ENCODE peak calls at places on chromosomes 12 and 14, in eight cellular contexts. One of them, this sample, is unnamed. For H3K36me3, the result is how much of the 10 kb centered on the place peaks cover.

GRCh38 chr12:13000616-13000934 is 510 bp upstream of the HEBP1 start:
- DNase-seq in lower lobe of right lung: no peak
- DNase-seq in aorta: no peak
- DNase-seq in prostate gland: no peak
- DNase-seq in endothelial cell of umbilical vein: no peak
- DNase-seq in lung: no peak
- DNase-seq in astrocyte: no peak
- DNase-seq in CD8-positive, alpha-beta T cell: peak
- DNase-seq in this sample: peak

GRCh38 chr12:25997401-25997973 is 39.0 kb downstream of the RASSF8 start:
- DNase-seq in lower lobe of right lung: no peak
- DNase-seq in aorta: no peak
- DNase-seq in prostate gland: no peak
- DNase-seq in endothelial cell of umbilical vein: peak
- DNase-seq in lung: no peak
- DNase-seq in astrocyte: peak
- DNase-seq in CD8-positive, alpha-beta T cell: no peak
- DNase-seq in this sample: peak

GRCh38 chr14:56811596-56812363 is 1.5 kb upstream of the OTX2 start:
- DNase-seq in lower lobe of right lung: no peak
- DNase-seq in aorta: no peak
- DNase-seq in prostate gland: no peak
- DNase-seq in endothelial cell of umbilical vein: no peak
- DNase-seq in lung: no peak
- DNase-seq in astrocyte: no peak
- DNase-seq in CD8-positive, alpha-beta T cell: no peak
- DNase-seq in this sample: no peak

GRCh38 chr12:25052191-25053020 is 103.5 kb upstream of the BCAT1 start:
- DNase-seq in lower lobe of right lung: no peak
- DNase-seq in aorta: peak
- DNase-seq in prostate gland: no peak
- DNase-seq in endothelial cell of umbilical vein: no peak
- DNase-seq in lung: peak
- DNase-seq in astrocyte: no peak
- DNase-seq in CD8-positive, alpha-beta T cell: peak
- DNase-seq in this sample: peak

GRCh38 chr14:90087433-90087832 is 25.6 kb downstream of the KCNK13 start:
- DNase-seq in lower lobe of right lung: peak
- DNase-seq in aorta: peak
- DNase-seq in prostate gland: no peak
- DNase-seq in endothelial cell of umbilical vein: no peak
- DNase-seq in lung: peak
- DNase-seq in astrocyte: peak
- DNase-seq in CD8-positive, alpha-beta T cell: no peak
- DNase-seq in this sample: peak

GRCh38 chr12:26149963-26150362 is 25.1 kb upstream of the BHLHE41 start:
- DNase-seq in lower lobe of right lung: no peak
- DNase-seq in aorta: no peak
- DNase-seq in prostate gland: no peak
- DNase-seq in endothelial cell of umbilical vein: no peak
- DNase-seq in lung: no peak
- DNase-seq in astrocyte: no peak
- DNase-seq in CD8-positive, alpha-beta T cell: no peak
- DNase-seq in this sample: no peak

GRCh38 chr12:25972783-25973182 is 14.3 kb downstream of the RASSF8 start:
- DNase-seq in lower lobe of right lung: no peak
- DNase-seq in aorta: no peak
- DNase-seq in prostate gland: no peak
- DNase-seq in endothelial cell of umbilical vein: no peak
- DNase-seq in lung: no peak
- DNase-seq in astrocyte: peak
- DNase-seq in CD8-positive, alpha-beta T cell: no peak
- DNase-seq in this sample: peak

GRCh38 chr12:91627225-91627624 is 444.6 kb upstream of the DCN start:
- DNase-seq in lower lobe of right lung: no peak
- DNase-seq in aorta: no peak
- DNase-seq in prostate gland: no peak
- DNase-seq in endothelial cell of umbilical vein: no peak
- DNase-seq in lung: no peak
- DNase-seq in astrocyte: no peak
- DNase-seq in CD8-positive, alpha-beta T cell: no peak
- DNase-seq in this sample: peak

GRCh38 chr12:57047981-57048380 is 1.9 kb downstream of the MYO1A start:
- DNase-seq in lower lobe of right lung: no peak
- DNase-seq in aorta: no peak
- DNase-seq in prostate gland: no peak
- DNase-seq in endothelial cell of umbilical vein: no peak
- DNase-seq in lung: no peak
- DNase-seq in astrocyte: peak
- DNase-seq in CD8-positive, alpha-beta T cell: no peak
- DNase-seq in this sample: no peak

GRCh38 chr12:64679487-64679983 is 69.2 kb downstream of the RASSF3 start:
- DNase-seq in lower lobe of right lung: peak
- DNase-seq in aorta: peak
- DNase-seq in prostate gland: peak
- DNase-seq in endothelial cell of umbilical vein: peak
- DNase-seq in lung: peak
- DNase-seq in astrocyte: peak
- DNase-seq in CD8-positive, alpha-beta T cell: peak
- DNase-seq in this sample: peak

GRCh38 chr14:31261859-31262739 is 54.5 kb upstream of the HECTD1 start:
- DNase-seq in lower lobe of right lung: peak
- DNase-seq in aorta: no peak
- DNase-seq in prostate gland: no peak
- DNase-seq in endothelial cell of umbilical vein: no peak
- DNase-seq in lung: peak
- DNase-seq in astrocyte: peak
- DNase-seq in CD8-positive, alpha-beta T cell: no peak
- DNase-seq in this sample: peak

GRCh38 chr12:123445388-123446344 is 9.2 kb upstream of the RILPL2 start:
- DNase-seq in lower lobe of right lung: peak
- DNase-seq in aorta: peak
- DNase-seq in prostate gland: peak
- DNase-seq in endothelial cell of umbilical vein: peak
- DNase-seq in lung: peak
- DNase-seq in astrocyte: peak
- DNase-seq in CD8-positive, alpha-beta T cell: no peak
- DNase-seq in this sample: no peak

GRCh38 chr12:109378579-109378978 is 30.9 kb downstream of the MYO1H start:
- DNase-seq in lower lobe of right lung: no peak
- DNase-seq in aorta: no peak
- DNase-seq in prostate gland: no peak
- DNase-seq in endothelial cell of umbilical vein: no peak
- DNase-seq in lung: no peak
- DNase-seq in astrocyte: no peak
- DNase-seq in CD8-positive, alpha-beta T cell: no peak
- DNase-seq in this sample: no peak

GRCh38 chr14:34583525-34583924 is 44.0 kb upstream of the EAPP start:
- DNase-seq in lower lobe of right lung: no peak
- DNase-seq in aorta: no peak
- DNase-seq in prostate gland: no peak
- DNase-seq in endothelial cell of umbilical vein: no peak
- DNase-seq in lung: no peak
- DNase-seq in astrocyte: no peak
- DNase-seq in CD8-positive, alpha-beta T cell: no peak
- DNase-seq in this sample: no peak

GRCh38 chr14:34582117-34582680 is 42.7 kb upstream of the EAPP start:
- DNase-seq in lower lobe of right lung: no peak
- DNase-seq in aorta: peak
- DNase-seq in prostate gland: no peak
- DNase-seq in endothelial cell of umbilical vein: no peak
- DNase-seq in lung: no peak
- DNase-seq in astrocyte: no peak
- DNase-seq in CD8-positive, alpha-beta T cell: no peak
- DNase-seq in this sample: no peak

DNA sequence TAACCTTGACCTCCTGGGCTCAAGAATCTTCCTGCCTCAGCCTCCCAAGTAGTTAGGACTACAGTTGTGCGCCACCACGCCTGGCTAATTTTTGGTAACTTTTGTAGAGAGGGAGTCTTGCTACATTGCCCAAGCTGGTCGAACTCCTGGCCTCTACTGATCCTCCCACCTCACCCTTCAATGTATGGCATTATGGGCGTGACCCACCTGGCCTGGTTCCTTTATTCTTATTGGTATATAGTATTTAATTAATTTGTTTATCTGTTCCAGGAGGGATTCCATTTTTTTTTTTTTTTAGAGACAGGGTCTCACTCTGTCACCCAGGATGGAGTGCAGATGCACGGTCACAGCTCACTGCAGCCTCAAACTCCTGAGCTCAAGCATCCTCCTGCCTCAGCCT is 40.9 kb upstream of the EAPP start:
- DNase-seq in lower lobe of right lung: no peak
- DNase-seq in aorta: peak
- DNase-seq in prostate gland: no peak
- DNase-seq in endothelial cell of umbilical vein: no peak
- DNase-seq in lung: no peak
- DNase-seq in astrocyte: no peak
- DNase-seq in CD8-positive, alpha-beta T cell: no peak
- DNase-seq in this sample: no peak
- H3K36me3 ChIP-seq in lower lobe of right lung: half or more
- H3K36me3 ChIP-seq in aorta: under half
- H3K36me3 ChIP-seq in prostate gland: under half
- H3K36me3 ChIP-seq in endothelial cell of umbilical vein: under half
- H3K36me3 ChIP-seq in lung: under half
- H3K36me3 ChIP-seq in astrocyte: under half
- H3K36me3 ChIP-seq in CD8-positive, alpha-beta T cell: under half
- H3K36me3 ChIP-seq in this sample: under half

GRCh38 chr12:119685375-119685774 is 17.4 kb downstream of the PRKAB1 start:
- DNase-seq in lower lobe of right lung: no peak
- DNase-seq in aorta: no peak
- DNase-seq in prostate gland: no peak
- DNase-seq in endothelial cell of umbilical vein: no peak
- DNase-seq in lung: no peak
- DNase-seq in astrocyte: no peak
- DNase-seq in CD8-positive, alpha-beta T cell: no peak
- DNase-seq in this sample: no peak
- H3K36me3 ChIP-seq in lower lobe of right lung: under half
- H3K36me3 ChIP-seq in aorta: under half
- H3K36me3 ChIP-seq in prostate gland: under half
- H3K36me3 ChIP-seq in endothelial cell of umbilical vein: under half
- H3K36me3 ChIP-seq in lung: under half
- H3K36me3 ChIP-seq in astrocyte: under half
- H3K36me3 ChIP-seq in CD8-positive, alpha-beta T cell: under half
- H3K36me3 ChIP-seq in this sample: under half

GRCh38 chr14:104776481-104776880 is 19.1 kb downstream of the AKT1 start:
- DNase-seq in lower lobe of right lung: no peak
- DNase-seq in aorta: no peak
- DNase-seq in prostate gland: no peak
- DNase-seq in endothelial cell of umbilical vein: no peak
- DNase-seq in lung: no peak
- DNase-seq in astrocyte: no peak
- DNase-seq in CD8-positive, alpha-beta T cell: no peak
- DNase-seq in this sample: no peak
- H3K36me3 ChIP-seq in lower lobe of right lung: half or more
- H3K36me3 ChIP-seq in aorta: under half
- H3K36me3 ChIP-seq in prostate gland: under half
- H3K36me3 ChIP-seq in endothelial cell of umbilical vein: under half
- H3K36me3 ChIP-seq in lung: under half
- H3K36me3 ChIP-seq in astrocyte: under half
- H3K36me3 ChIP-seq in CD8-positive, alpha-beta T cell: under half
- H3K36me3 ChIP-seq in this sample: under half

DNA sequence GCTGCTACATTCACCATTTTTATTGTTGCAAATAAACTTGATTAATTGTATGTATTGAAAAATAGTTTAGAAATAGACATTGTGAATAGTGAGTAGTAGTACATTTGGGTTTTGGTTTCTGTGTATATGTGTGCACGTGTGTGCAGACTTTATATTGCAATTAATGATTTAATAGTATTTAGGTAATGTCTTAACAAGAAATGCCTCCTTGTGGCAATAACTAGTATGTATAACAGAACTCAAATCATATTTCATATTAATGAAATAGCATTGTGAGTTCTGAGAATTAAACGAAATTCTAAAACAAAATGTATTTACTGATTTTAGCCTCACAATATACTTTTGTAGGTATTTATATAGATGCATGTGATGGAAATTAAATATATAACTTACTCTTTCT is 100.1 kb downstream of the SCAF11 start:
- DNase-seq in lower lobe of right lung: no peak
- DNase-seq in aorta: no peak
- DNase-seq in prostate gland: no peak
- DNase-seq in endothelial cell of umbilical vein: no peak
- DNase-seq in lung: no peak
- DNase-seq in astrocyte: no peak
- DNase-seq in CD8-positive, alpha-beta T cell: no peak
- DNase-seq in this sample: no peak
- H3K36me3 ChIP-seq in lower lobe of right lung: under half
- H3K36me3 ChIP-seq in aorta: under half
- H3K36me3 ChIP-seq in prostate gland: under half
- H3K36me3 ChIP-seq in endothelial cell of umbilical vein: under half
- H3K36me3 ChIP-seq in lung: under half
- H3K36me3 ChIP-seq in astrocyte: under half
- H3K36me3 ChIP-seq in CD8-positive, alpha-beta T cell: under half
- H3K36me3 ChIP-seq in this sample: under half

DNA sequence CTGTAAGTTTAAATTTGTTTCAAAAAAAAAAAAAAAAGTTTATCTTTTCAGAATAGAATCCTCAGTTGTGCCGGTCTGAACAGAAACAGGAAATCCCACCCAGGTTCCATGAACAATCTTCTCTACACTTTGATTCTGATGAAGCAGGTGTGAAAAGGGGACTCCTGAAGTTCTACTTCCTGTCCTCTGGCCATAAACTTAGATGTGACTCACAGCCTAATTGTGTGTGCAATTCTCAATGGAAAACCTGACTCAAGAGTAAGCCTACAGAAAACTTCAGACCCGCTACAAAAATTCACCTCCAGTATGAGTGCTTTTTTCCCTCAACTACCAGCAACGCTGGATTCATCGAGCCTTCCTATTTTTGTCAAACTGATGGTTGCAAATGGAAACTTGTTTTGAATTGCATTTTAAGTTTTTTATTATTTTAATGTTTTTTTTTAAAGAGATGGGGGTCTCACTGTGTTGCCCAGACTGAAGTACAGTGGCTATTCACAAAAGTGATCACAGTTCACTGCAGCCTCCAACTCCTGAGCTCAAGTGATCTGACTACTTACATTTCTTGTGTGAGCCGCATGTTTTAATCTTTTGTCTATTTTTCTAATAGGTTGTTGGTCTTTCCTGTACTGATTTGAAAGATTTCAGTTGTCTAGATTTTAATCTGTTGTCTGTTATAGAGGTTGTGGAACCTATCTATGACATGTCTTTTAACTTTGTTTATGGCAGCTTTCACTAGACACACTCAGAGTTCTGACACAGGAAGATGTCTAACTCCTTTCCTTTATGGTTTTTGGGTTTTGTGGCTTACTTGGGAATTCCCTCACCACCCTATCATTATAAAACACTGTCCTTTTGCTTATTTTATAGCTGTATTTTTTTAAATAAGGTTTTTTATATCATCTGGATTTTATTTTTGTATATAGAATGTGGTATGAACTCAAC is 37.6 kb downstream of the ATG14 start:
- DNase-seq in lower lobe of right lung: no peak
- DNase-seq in aorta: no peak
- DNase-seq in prostate gland: no peak
- DNase-seq in endothelial cell of umbilical vein: peak
- DNase-seq in lung: no peak
- DNase-seq in astrocyte: peak
- DNase-seq in CD8-positive, alpha-beta T cell: peak
- DNase-seq in this sample: peak
- H3K36me3 ChIP-seq in lower lobe of right lung: half or more
- H3K36me3 ChIP-seq in aorta: under half
- H3K36me3 ChIP-seq in prostate gland: under half
- H3K36me3 ChIP-seq in endothelial cell of umbilical vein: under half
- H3K36me3 ChIP-seq in lung: under half
- H3K36me3 ChIP-seq in astrocyte: under half
- H3K36me3 ChIP-seq in CD8-positive, alpha-beta T cell: under half
- H3K36me3 ChIP-seq in this sample: under half